ENCODE peak calls at places on chromosome 7, in seven cellular contexts. R, N, X, S, P, E and D are unnamed samples.

GRCh38 chr7:128726673-128727072 is 12.5 kb upstream of the CALU start:
- DNase-seq in R (no peak), N (no peak), X (no peak), S (no peak), P (no peak), E (no peak), D (no peak)

GRCh38 chr7:65233409-65234034 is 140.1 kb upstream of the ZNF92 start:
- DNase-seq in R (no peak), N (no peak), X (no peak), S (no peak), P (no peak), E (no peak), D (no peak)

GRCh38 chr7:2819954-2820397 is 24.1 kb downstream of the GNA12 start:
- DNase-seq in R (no peak), N (no peak), X (no peak), S (no peak), P (no peak), E (no peak), D (no peak)

GRCh38 chr7:22001345-22002004 is 55.8 kb upstream of the CDCA7L start:
- DNase-seq in R (peak), N (no peak), X (no peak), S (no peak), P (no peak), E (no peak), D (peak)

GRCh38 chr7:106054133-106054532 is 58.0 kb downstream of the SYPL1 start:
- DNase-seq in R (no peak), N (no peak), X (no peak), S (no peak), P (no peak), E (no peak), D (no peak)

GRCh38 chr7:27064681-27065080 is 31.1 kb downstream of the HOXA1 start:
- DNase-seq in R (no peak), N (no peak), X (no peak), S (no peak), P (no peak), E (no peak), D (no peak)

GRCh38 chr7:55246181-55246580 is 119.0 kb upstream of the LANCL2 start:
- DNase-seq in R (no peak), N (no peak), X (no peak), S (no peak), P (no peak), E (no peak), D (no peak)

GRCh38 chr7:76220185-76221057 is 18.7 kb downstream of the SRRM3 start:
- DNase-seq in R (peak), N (no peak), X (no peak), S (no peak), P (no peak), E (no peak), D (no peak)

DNA sequence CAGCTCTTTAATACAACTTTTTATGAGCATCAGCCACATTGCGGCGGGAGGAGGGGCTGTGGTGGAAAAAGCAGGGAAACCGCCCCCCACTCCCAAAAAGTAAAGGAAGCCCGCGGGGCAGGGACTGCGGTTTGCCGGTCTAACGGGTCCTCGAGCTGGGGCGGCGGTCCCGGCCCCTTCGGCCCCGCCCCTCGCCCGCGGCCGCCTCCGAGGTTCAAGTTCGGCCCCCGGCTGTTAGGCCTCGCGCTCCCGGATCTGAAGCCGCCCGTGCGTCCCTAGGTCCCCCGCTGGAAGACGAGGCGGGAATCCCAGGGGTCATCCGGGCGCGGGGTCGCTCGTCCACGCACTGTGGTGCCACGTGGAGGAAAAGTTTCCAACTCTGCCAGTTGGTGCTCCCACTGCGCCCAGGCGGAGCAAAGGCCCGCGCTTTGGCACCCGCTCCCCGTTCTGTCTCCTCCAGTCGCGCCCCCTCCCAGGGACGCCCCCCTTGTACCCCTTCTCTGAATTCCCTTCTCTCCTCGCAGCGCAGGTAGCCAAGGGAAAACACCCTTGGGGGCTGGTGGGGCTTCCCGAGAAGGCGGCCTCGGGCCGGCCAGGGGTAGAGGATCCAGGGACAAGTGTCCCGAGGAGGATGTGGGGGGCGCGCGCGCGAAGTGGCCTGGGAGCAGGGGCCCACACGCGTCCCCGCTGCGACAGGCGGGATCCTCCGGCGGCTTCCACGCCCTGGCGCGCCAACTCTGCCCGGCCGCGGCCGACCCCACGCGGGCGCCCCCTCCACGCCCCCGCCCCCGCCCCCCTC is 798 bp upstream of the AUTS2 start:
- DNase-seq in R (peak), N (no peak), X (peak), S (no peak), P (no peak), E (peak), D (peak)
- TF ChIP-seq POLR2AphosphoS5 in R (peak), N (no peak), X (no peak), S (no peak), P (no peak), E (no peak), D (no peak)

DNA sequence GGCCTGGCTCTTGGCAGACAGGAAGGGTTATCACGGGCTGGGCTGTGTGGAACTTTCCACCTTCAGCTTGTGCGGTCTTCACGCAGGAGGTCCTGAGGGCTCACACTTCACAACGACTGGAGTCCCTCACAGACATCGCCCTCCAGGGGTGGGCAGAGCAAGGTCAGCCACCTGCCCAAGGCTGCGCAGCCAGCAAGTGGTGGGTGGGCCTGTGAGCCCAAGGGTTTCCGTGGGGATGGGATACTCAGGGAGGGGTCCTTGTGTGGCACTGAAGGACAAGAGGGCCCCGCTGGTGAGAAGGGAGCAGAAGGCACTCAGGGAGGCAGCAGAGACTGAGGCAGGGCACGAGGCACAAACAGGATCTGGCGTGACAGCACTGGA is 22.0 kb downstream of the PDIA4 start:
- DNase-seq in R (no peak), N (no peak), X (no peak), S (no peak), P (no peak), E (no peak), D (no peak)
- TF ChIP-seq POLR2AphosphoS5 in R (no peak), N (no peak), X (no peak), S (no peak), P (peak), E (no peak), D (no peak)

GRCh38 chr7:131425992-131426391 is 98.3 kb downstream of the MKLN1 start:
- DNase-seq in R (no peak), N (no peak), X (no peak), S (no peak), P (no peak), E (no peak), D (no peak)
- TF ChIP-seq POLR2AphosphoS5 in R (no peak), N (peak), X (no peak), S (no peak), P (no peak), E (no peak), D (no peak)

DNA sequence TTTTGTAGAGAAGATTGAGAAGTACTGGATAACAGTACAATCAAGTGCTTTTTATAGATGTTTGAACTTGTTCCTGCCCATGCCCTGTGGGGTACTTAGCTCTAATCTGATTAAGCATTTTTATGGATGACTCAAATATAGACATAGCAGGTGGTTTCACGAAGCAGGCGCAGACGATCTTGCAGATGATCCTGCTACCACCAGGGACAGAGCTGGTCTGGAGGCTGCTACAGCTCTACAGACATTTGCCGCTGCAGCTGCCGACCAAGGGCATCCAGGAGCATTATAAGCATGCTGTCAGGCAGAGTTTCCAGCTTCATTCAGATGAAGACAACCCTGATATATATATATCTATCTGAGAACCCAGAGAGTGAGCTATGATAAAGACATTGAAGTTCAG is 650.4 kb downstream of the NXPH1 start:
- DNase-seq in R (no peak), N (no peak), X (no peak), S (no peak), P (no peak), E (no peak), D (no peak)
- TF ChIP-seq POLR2AphosphoS5 in R (no peak), N (no peak), X (no peak), S (no peak), P (no peak), E (no peak), D (no peak)

GRCh38 chr7:451255-452229 is 68.1 kb downstream of the PDGFA start:
- DNase-seq in R (peak), N (no peak), X (no peak), S (no peak), P (no peak), E (no peak), D (no peak)
- TF ChIP-seq POLR2AphosphoS5 in R (no peak), N (no peak), X (no peak), S (no peak), P (no peak), E (no peak), D (no peak)